ENCODE peak calls at places on chromosomes 4 and X, in ten cellular contexts. One of them, this sample, is unnamed.
A peak's percentile ranks its signal among the peaks of the same experiment; 100 is the strongest.

GRCh38 chr4:154516320-154516719 is 24.7 kb upstream of the DCHS2 start:
- DNase-seq in lower lobe of right lung: no peak
- DNase-seq in AG04450: no peak
- DNase-seq in Peyer's patch: no peak
- DNase-seq in foreskin keratinocyte: no peak
- DNase-seq in A673: no peak
- DNase-seq in dorsolateral prefrontal cortex: no peak
- DNase-seq in lung: no peak
- DNase-seq in HCT116: no peak
- DNase-seq in astrocyte: no peak
- DNase-seq in this sample: no peak

GRCh38 chrX:2462780-2463179 is 38.0 kb downstream of the DHRSX start:
- DNase-seq in HCT116: no peak
- DNase-seq in lower lobe of right lung: no peak
- DNase-seq in astrocyte: no peak
- DNase-seq in lung: no peak
- DNase-seq in AG04450: no peak
- DNase-seq in A673: no peak
- DNase-seq in foreskin keratinocyte: no peak
- DNase-seq in Peyer's patch: no peak
- DNase-seq in dorsolateral prefrontal cortex: no peak
- DNase-seq in this sample: no peak

GRCh38 chr4:57303012-57303751 is 193.0 kb upstream of the IGFBP7 start:
- DNase-seq in A673: no peak
- DNase-seq in Peyer's patch: no peak
- DNase-seq in lung: no peak
- DNase-seq in astrocyte: peak; percentile 25
- DNase-seq in AG04450: no peak
- DNase-seq in dorsolateral prefrontal cortex: no peak
- DNase-seq in HCT116: no peak
- DNase-seq in foreskin keratinocyte: peak; percentile 8
- DNase-seq in lower lobe of right lung: no peak
- DNase-seq in this sample: no peak

GRCh38 chr4:52984469-52984868 is 122.4 kb downstream of the RASL11B start:
- DNase-seq in lung: no peak
- DNase-seq in foreskin keratinocyte: no peak
- DNase-seq in HCT116: no peak
- DNase-seq in AG04450: no peak
- DNase-seq in astrocyte: peak; percentile 20
- DNase-seq in lower lobe of right lung: no peak
- DNase-seq in dorsolateral prefrontal cortex: no peak
- DNase-seq in A673: no peak
- DNase-seq in Peyer's patch: no peak
- DNase-seq in this sample: no peak

GRCh38 chr4:105598787-105599186 is 46.4 kb downstream of the ARHGEF38 start:
- DNase-seq in lower lobe of right lung: no peak
- DNase-seq in AG04450: no peak
- DNase-seq in Peyer's patch: no peak
- DNase-seq in lung: no peak
- DNase-seq in astrocyte: no peak
- DNase-seq in HCT116: no peak
- DNase-seq in dorsolateral prefrontal cortex: no peak
- DNase-seq in A673: no peak
- DNase-seq in foreskin keratinocyte: peak; percentile 22
- DNase-seq in this sample: no peak

GRCh38 chr4:17597517-17597916 is 16.9 kb upstream of the MED28 start:
- DNase-seq in dorsolateral prefrontal cortex: no peak
- DNase-seq in AG04450: no peak
- DNase-seq in A673: no peak
- DNase-seq in lower lobe of right lung: no peak
- DNase-seq in astrocyte: no peak
- DNase-seq in foreskin keratinocyte: no peak
- DNase-seq in lung: no peak
- DNase-seq in HCT116: no peak
- DNase-seq in Peyer's patch: no peak
- DNase-seq in this sample: no peak

GRCh38 chr4:47427936-47428335 is 35.6 kb downstream of the COMMD8 start:
- DNase-seq in dorsolateral prefrontal cortex: no peak
- DNase-seq in AG04450: no peak
- DNase-seq in lower lobe of right lung: no peak
- DNase-seq in foreskin keratinocyte: no peak
- DNase-seq in A673: no peak
- DNase-seq in HCT116: no peak
- DNase-seq in Peyer's patch: no peak
- DNase-seq in lung: no peak
- DNase-seq in astrocyte: peak; percentile 16
- DNase-seq in this sample: no peak

GRCh38 chr4:4491396-4491893 is 50.4 kb downstream of the STX18 start:
- DNase-seq in HCT116: no peak
- DNase-seq in astrocyte: no peak
- DNase-seq in Peyer's patch: no peak
- DNase-seq in dorsolateral prefrontal cortex: no peak
- DNase-seq in A673: peak; percentile 16
- DNase-seq in AG04450: no peak
- DNase-seq in foreskin keratinocyte: no peak
- DNase-seq in lung: no peak
- DNase-seq in lower lobe of right lung: no peak
- DNase-seq in this sample: no peak

GRCh38 chr4:151992755-151993154 is 231.9 kb upstream of the GATB start:
- DNase-seq in dorsolateral prefrontal cortex: no peak
- DNase-seq in lower lobe of right lung: no peak
- DNase-seq in astrocyte: no peak
- DNase-seq in foreskin keratinocyte: no peak
- DNase-seq in AG04450: no peak
- DNase-seq in A673: no peak
- DNase-seq in HCT116: no peak
- DNase-seq in Peyer's patch: no peak
- DNase-seq in lung: no peak
- DNase-seq in this sample: no peak

GRCh38 chr4:119189638-119190037 is 22.9 kb upstream of the USP53 start:
- DNase-seq in dorsolateral prefrontal cortex: no peak
- DNase-seq in HCT116: no peak
- DNase-seq in astrocyte: no peak
- DNase-seq in lower lobe of right lung: no peak
- DNase-seq in foreskin keratinocyte: no peak
- DNase-seq in A673: no peak
- DNase-seq in lung: no peak
- DNase-seq in Peyer's patch: no peak
- DNase-seq in AG04450: no peak
- DNase-seq in this sample: no peak

GRCh38 chr4:119832731-119833233 is 204.2 kb upstream of the PDE5A start:
- DNase-seq in foreskin keratinocyte: no peak
- DNase-seq in lung: no peak
- DNase-seq in astrocyte: no peak
- DNase-seq in A673: no peak
- DNase-seq in HCT116: no peak
- DNase-seq in Peyer's patch: no peak
- DNase-seq in dorsolateral prefrontal cortex: no peak
- DNase-seq in AG04450: no peak
- DNase-seq in lower lobe of right lung: no peak
- DNase-seq in this sample: no peak

GRCh38 chr4:154566639-154567204 is 3.9 kb downstream of the FGB start:
- DNase-seq in lower lobe of right lung: no peak
- DNase-seq in HCT116: no peak
- DNase-seq in A673: no peak
- DNase-seq in AG04450: no peak
- DNase-seq in astrocyte: peak; percentile 54
- DNase-seq in lung: no peak
- DNase-seq in Peyer's patch: no peak
- DNase-seq in dorsolateral prefrontal cortex: no peak
- DNase-seq in foreskin keratinocyte: no peak
- DNase-seq in this sample: no peak

GRCh38 chr4:82447886-82448285 is 17.5 kb downstream of the ENOPH1 start:
- DNase-seq in foreskin keratinocyte: no peak
- DNase-seq in AG04450: no peak
- DNase-seq in dorsolateral prefrontal cortex: no peak
- DNase-seq in astrocyte: no peak
- DNase-seq in lower lobe of right lung: no peak
- DNase-seq in A673: no peak
- DNase-seq in lung: no peak
- DNase-seq in HCT116: no peak
- DNase-seq in Peyer's patch: no peak
- DNase-seq in this sample: no peak

GRCh38 chr4:168586926-168587325 is 90.1 kb downstream of the PALLD start:
- DNase-seq in lower lobe of right lung: no peak
- DNase-seq in Peyer's patch: no peak
- DNase-seq in astrocyte: no peak
- DNase-seq in HCT116: no peak
- DNase-seq in dorsolateral prefrontal cortex: no peak
- DNase-seq in AG04450: no peak
- DNase-seq in A673: no peak
- DNase-seq in foreskin keratinocyte: no peak
- DNase-seq in lung: no peak
- DNase-seq in this sample: no peak
- H3K27ac ChIP-seq in lower lobe of right lung: no peak overlapping the region
- H3K27ac ChIP-seq in Peyer's patch: no peak overlapping the region
- H3K27ac ChIP-seq in astrocyte: peak overlapping the region; percentile 87
- H3K27ac ChIP-seq in HCT116: peak overlapping the region; percentile 91
- H3K27ac ChIP-seq in dorsolateral prefrontal cortex: no peak overlapping the region
- H3K27ac ChIP-seq in AG04450: no peak overlapping the region
- H3K27ac ChIP-seq in A673: no peak overlapping the region
- H3K27ac ChIP-seq in foreskin keratinocyte: peak overlapping the region; percentile 99
- H3K27ac ChIP-seq in lung: peak overlapping the region; percentile 57
- H3K27ac ChIP-seq in this sample: peak overlapping the region; percentile 90

GRCh38 chrX:25721564-25721963 is 416.6 kb upstream of the MAGEB18 start:
- DNase-seq in A673: peak; percentile 39
- DNase-seq in dorsolateral prefrontal cortex: no peak
- DNase-seq in AG04450: no peak
- DNase-seq in lung: no peak
- DNase-seq in foreskin keratinocyte: no peak
- DNase-seq in lower lobe of right lung: no peak
- DNase-seq in Peyer's patch: no peak
- DNase-seq in astrocyte: no peak
- DNase-seq in HCT116: no peak
- DNase-seq in this sample: no peak
- TF ChIP-seq CTCF in A673: peak; percentile 73
- TF ChIP-seq CTCF in dorsolateral prefrontal cortex: peak; percentile 36
- TF ChIP-seq CTCF in AG04450: peak; percentile 44
- TF ChIP-seq CTCF in lung: no peak
- TF ChIP-seq CTCF in foreskin keratinocyte: peak; percentile 46
- TF ChIP-seq CTCF in lower lobe of right lung: no peak
- TF ChIP-seq CTCF in Peyer's patch: no peak
- TF ChIP-seq CTCF in astrocyte: peak; percentile 25
- TF ChIP-seq CTCF in HCT116: no peak
- TF ChIP-seq CTCF in this sample: peak; percentile 19

GRCh38 chr4:99091174-99091573 is 2.6 kb upstream of the ADH5 start:
- DNase-seq in astrocyte: no peak
- DNase-seq in AG04450: no peak
- DNase-seq in foreskin keratinocyte: peak; percentile 2
- DNase-seq in Peyer's patch: no peak
- DNase-seq in lower lobe of right lung: no peak
- DNase-seq in HCT116: no peak
- DNase-seq in lung: no peak
- DNase-seq in dorsolateral prefrontal cortex: no peak
- DNase-seq in A673: no peak
- DNase-seq in this sample: no peak
- H3K27ac ChIP-seq in astrocyte: no peak overlapping the region
- H3K27ac ChIP-seq in AG04450: no peak overlapping the region
- H3K27ac ChIP-seq in foreskin keratinocyte: peak overlapping the region; percentile 42
- H3K27ac ChIP-seq in Peyer's patch: no peak overlapping the region
- H3K27ac ChIP-seq in lower lobe of right lung: peak overlapping the region; percentile 38
- H3K27ac ChIP-seq in HCT116: no peak overlapping the region
- H3K27ac ChIP-seq in lung: no peak overlapping the region
- H3K27ac ChIP-seq in dorsolateral prefrontal cortex: no peak overlapping the region
- H3K27ac ChIP-seq in A673: no peak overlapping the region
- H3K27ac ChIP-seq in this sample: no peak overlapping the region

GRCh38 chr4:111933703-111934102 is 211.6 kb upstream of the FAM241A start:
- DNase-seq in AG04450: no peak
- DNase-seq in astrocyte: no peak
- DNase-seq in HCT116: no peak
- DNase-seq in lower lobe of right lung: no peak
- DNase-seq in foreskin keratinocyte: no peak
- DNase-seq in lung: no peak
- DNase-seq in dorsolateral prefrontal cortex: no peak
- DNase-seq in A673: no peak
- DNase-seq in Peyer's patch: no peak
- DNase-seq in this sample: no peak

GRCh38 chr4:111934294-111934693 is 211.0 kb upstream of the FAM241A start:
- DNase-seq in dorsolateral prefrontal cortex: no peak
- DNase-seq in HCT116: no peak
- DNase-seq in astrocyte: no peak
- DNase-seq in AG04450: no peak
- DNase-seq in lung: no peak
- DNase-seq in A673: peak; percentile 43
- DNase-seq in Peyer's patch: no peak
- DNase-seq in lower lobe of right lung: no peak
- DNase-seq in foreskin keratinocyte: no peak
- DNase-seq in this sample: no peak

GRCh38 chr4:111941957-111942356 is 203.3 kb upstream of the FAM241A start:
- DNase-seq in lung: no peak
- DNase-seq in lower lobe of right lung: no peak
- DNase-seq in AG04450: no peak
- DNase-seq in A673: no peak
- DNase-seq in HCT116: no peak
- DNase-seq in astrocyte: no peak
- DNase-seq in foreskin keratinocyte: no peak
- DNase-seq in dorsolateral prefrontal cortex: no peak
- DNase-seq in Peyer's patch: no peak
- DNase-seq in this sample: no peak

GRCh38 chr4:111937368-111937767 is 207.9 kb upstream of the FAM241A start:
- DNase-seq in lung: no peak
- DNase-seq in dorsolateral prefrontal cortex: no peak
- DNase-seq in HCT116: peak; percentile 48
- DNase-seq in lower lobe of right lung: no peak
- DNase-seq in foreskin keratinocyte: no peak
- DNase-seq in Peyer's patch: no peak
- DNase-seq in A673: peak; percentile 67
- DNase-seq in AG04450: no peak
- DNase-seq in astrocyte: no peak
- DNase-seq in this sample: peak; percentile 45
- TF ChIP-seq CTCF in lung: no peak
- TF ChIP-seq CTCF in dorsolateral prefrontal cortex: no peak
- TF ChIP-seq CTCF in HCT116: peak; percentile 72
- TF ChIP-seq CTCF in lower lobe of right lung: no peak
- TF ChIP-seq CTCF in foreskin keratinocyte: peak; percentile 74
- TF ChIP-seq CTCF in Peyer's patch: no peak
- TF ChIP-seq CTCF in A673: peak; percentile 58
- TF ChIP-seq CTCF in AG04450: no peak
- TF ChIP-seq CTCF in astrocyte: peak; percentile 39
- TF ChIP-seq CTCF in this sample: peak; percentile 34

DNA sequence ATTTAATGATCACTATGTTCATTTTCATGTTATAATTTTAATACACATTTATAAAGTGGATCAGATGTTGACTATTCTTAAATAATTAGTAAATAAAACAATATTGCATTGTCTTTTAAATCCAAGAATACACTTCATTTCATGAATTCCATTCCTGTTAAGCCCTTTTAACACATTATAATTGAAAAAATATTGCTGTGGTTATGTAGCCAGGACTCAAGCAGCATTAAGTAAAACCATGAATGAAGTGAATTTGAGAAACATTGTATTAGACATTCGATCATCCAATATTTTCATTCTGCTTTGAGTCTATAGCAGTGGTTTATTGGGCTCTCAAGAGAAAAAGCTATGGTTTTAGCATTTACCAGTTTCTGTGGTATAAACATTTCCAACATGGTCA is 94.2 kb upstream of the RAPGEF2 start:
- DNase-seq in Peyer's patch: no peak
- DNase-seq in AG04450: no peak
- DNase-seq in dorsolateral prefrontal cortex: no peak
- DNase-seq in A673: no peak
- DNase-seq in lung: no peak
- DNase-seq in foreskin keratinocyte: no peak
- DNase-seq in HCT116: no peak
- DNase-seq in astrocyte: no peak
- DNase-seq in lower lobe of right lung: no peak
- DNase-seq in this sample: no peak
- H3K27ac ChIP-seq in Peyer's patch: no peak overlapping the region
- H3K27ac ChIP-seq in AG04450: no peak overlapping the region
- H3K27ac ChIP-seq in dorsolateral prefrontal cortex: no peak overlapping the region
- H3K27ac ChIP-seq in A673: no peak overlapping the region
- H3K27ac ChIP-seq in lung: no peak overlapping the region
- H3K27ac ChIP-seq in foreskin keratinocyte: no peak overlapping the region
- H3K27ac ChIP-seq in HCT116: no peak overlapping the region
- H3K27ac ChIP-seq in astrocyte: no peak overlapping the region
- H3K27ac ChIP-seq in lower lobe of right lung: no peak overlapping the region
- H3K27ac ChIP-seq in this sample: no peak overlapping the region